ENCODE peak calls at places on chromosome 14, in four cellular contexts. M, C, D and W are unnamed samples.
A peak's percentile ranks its signal among the peaks of the same experiment; 100 is the strongest.

GRCh38 chr14:60931206-60931605 is 49.7 kb downstream of the TRMT5 start:
- DNase-seq in C (no peak), D (no peak), M (no peak), W (no peak)

GRCh38 chr14:23636317-23637211 is at the start of gene DHRS2:
- DNase-seq in C (no peak), D (no peak), M (no peak), W (no peak)

GRCh38 chr14:49303952-49304516 is 282.1 kb downstream of the RPS29 start:
- DNase-seq in D (peak; percentile 92), M (peak; percentile 14), C (no peak), W (no peak)

GRCh38 chr14:49464885-49465284 is 121.3 kb downstream of the RPS29 start:
- DNase-seq in C (peak; percentile 38), D (no peak), M (no peak), W (no peak)

GRCh38 chr14:70955543-70956480 is 48.6 kb downstream of the PCNX1 start:
- DNase-seq in C (peak; percentile 45), M (no peak), D (peak; percentile 77), W (no peak)

GRCh38 chr14:94748667-94749347 is 21.1 kb downstream of the GSC start:
- DNase-seq in M (no peak), D (no peak), C (peak; percentile 72), W (no peak)

GRCh38 chr14:96806836-96807235 is 9.7 kb downstream of the VRK1 start:
- DNase-seq in C (no peak), D (no peak), M (no peak), W (no peak)

GRCh38 chr14:52150162-52150561 is 81.3 kb upstream of the NID2 start:
- DNase-seq in C (no peak), M (no peak), D (no peak), W (no peak)

GRCh38 chr14:51682411-51682810 is 30.7 kb downstream of the FRMD6 start:
- DNase-seq in C (no peak), D (no peak), M (no peak), W (no peak)

GRCh38 chr14:103155013-103155412 is 31.8 kb downstream of the TNFAIP2 start:
- DNase-seq in M (no peak), D (peak; percentile 85), C (no peak), W (peak; percentile 36)

GRCh38 chr14:101241147-101241546 is 320.1 kb upstream of the DIO3 start:
- DNase-seq in M (no peak), D (peak; percentile 14), C (no peak), W (no peak)

GRCh38 chr14:105492966-105493871 is 2.2 kb downstream of the TEDC1 start:
- DNase-seq in M (no peak), C (no peak), D (peak; percentile 64), W (no peak)

GRCh38 chr14:94011795-94012194 is 14.3 kb upstream of the OTUB2 start:
- DNase-seq in M (no peak), C (no peak), D (no peak), W (no peak)

GRCh38 chr14:44529026-44529425 is 21.9 kb upstream of the FSCB start:
- DNase-seq in C (no peak), M (no peak), D (no peak), W (no peak)

GRCh38 chr14:74804219-74804825 is 41.2 kb downstream of the YLPM1 start:
- DNase-seq in M (no peak), D (no peak), C (peak; percentile 39), W (no peak)

GRCh38 chr14:76917759-76918175 is 91.6 kb downstream of the LRRC74A start:
- DNase-seq in C (no peak), D (no peak), M (no peak), W (no peak)

GRCh38 chr14:69055125-69055524 is 76.0 kb upstream of the ACTN1 start:
- DNase-seq in D (peak; percentile 52), M (peak; percentile 91), C (no peak), W (no peak)